ENCODE peak calls at places on chromosomes 13 and 19, in seven cellular contexts. Y is adrenal gland, G is body of pancreas, N is GM12891, L is ovary, K is stomach, V is transverse colon. Z is an unnamed sample.

GRCh38 chr13:45142440-45143345 is 22.4 kb downstream of the GTF2F2 start:
- DNase-seq in V (no peak), G (no peak), Y (no peak), L (no peak), N (no peak), K (no peak), Z (peak; percentile 67)

GRCh38 chr19:56333506-56333905 is 18.9 kb upstream of the ZSCAN5A start:
- DNase-seq in G (peak; percentile 48), N (no peak), K (peak; percentile 51), L (no peak), Y (peak; percentile 30), V (peak; percentile 54), Z (peak; percentile 75)

GRCh38 chr13:85738696-85739320 is 60.4 kb downstream of the SLITRK6 start:
- DNase-seq in K (no peak), N (no peak), Y (no peak), G (no peak), V (no peak), L (no peak), Z (no peak)

GRCh38 chr13:30679483-30680330 is 55.6 kb upstream of the ALOX5AP start:
- DNase-seq in L (no peak), V (no peak), Y (no peak), G (no peak), N (peak; percentile 37), K (no peak), Z (peak; percentile 9)

GRCh38 chr13:113837554-113838355 is 26.1 kb downstream of the GAS6 start:
- DNase-seq in G (peak; percentile 87), N (no peak), V (peak; percentile 84), L (peak; percentile 96), Y (peak; percentile 98), K (peak; percentile 89), Z (peak; percentile 71)

GRCh38 chr13:113917523-113918371 is 53.9 kb upstream of the GAS6 start:
- DNase-seq in Y (no peak), L (no peak), V (no peak), K (peak; percentile 23), N (no peak), G (no peak), Z (no peak)

GRCh38 chr19:46863818-46864629 is 3.2 kb downstream of the ARHGAP35 start:
- DNase-seq in V (no peak), K (peak; percentile 39), G (peak; percentile 51), Y (no peak), L (no peak), N (no peak), Z (no peak)

GRCh38 chr13:75705395-75705794 is 69.3 kb downstream of the LMO7 start:
- DNase-seq in V (no peak), N (no peak), Y (no peak), K (no peak), G (no peak), L (no peak), Z (no peak)

GRCh38 chr13:113585828-113586355 is 1.3 kb downstream of the TFDP1 start:
- DNase-seq in L (no peak), Y (no peak), G (no peak), N (no peak), V (peak; percentile 7), K (peak; percentile 23), Z (peak; percentile 77)

GRCh38 chr19:42435316-42435715 is 7.4 kb downstream of the CXCL17 start:
- DNase-seq in N (no peak), G (no peak), K (no peak), V (no peak), L (no peak), Y (no peak), Z (no peak)

GRCh38 chr13:26219726-26220125 is 2.4 kb downstream of the RNF6 start:
- DNase-seq in Y (no peak), L (no peak), G (no peak), N (no peak), V (no peak), K (no peak), Z (no peak)

GRCh38 chr13:33352023-33352422 is 66.5 kb upstream of the STARD13 start:
- DNase-seq in N (no peak), K (no peak), L (no peak), G (no peak), Y (no peak), V (no peak), Z (no peak)

GRCh38 chr13:65387743-65388347 is 1842.3 kb downstream of the PCDH9 start:
- DNase-seq in Y (no peak), K (no peak), V (no peak), N (no peak), L (no peak), G (no peak), Z (no peak)

GRCh38 chr13:46160474-46161066 is 21.4 kb downstream of the LCP1 start:
- DNase-seq in V (no peak), L (no peak), G (no peak), K (no peak), Y (no peak), N (peak; percentile 38), Z (peak; percentile 79)

GRCh38 chr19:14089412-14089661 is 1.2 kb downstream of the SAMD1 start:
- DNase-seq in G (no peak), L (no peak), K (no peak), N (no peak), Y (no peak), V (no peak), Z (no peak)

GRCh38 chr13:69970521-69970920 is 137.1 kb upstream of the ATXN8OS start:
- DNase-seq in V (no peak), G (no peak), Y (no peak), N (no peak), K (no peak), L (no peak), Z (no peak)

GRCh38 chr19:51904331-51905165 is at the start of gene ZNF649:
- DNase-seq in V (peak; percentile 84), L (peak; percentile 86), Y (peak; percentile 78), K (peak; percentile 81), N (peak; percentile 63), G (peak; percentile 89), Z (peak; percentile 88)

GRCh38 chr19:58544591-58545285 is 874 bp downstream of the TRIM28 start:
- DNase-seq in L (no peak), N (peak; percentile 95), Y (peak; percentile 56), K (no peak), G (no peak), V (no peak), Z (no peak)

GRCh38 chr19:3710265-3710812 is 2.2 kb downstream of the TJP3 start:
- DNase-seq in K (peak; percentile 99), G (peak; percentile 98), N (no peak), L (no peak), Y (peak; percentile 65), V (peak; percentile 97), Z (no peak)

GRCh38 chr19:50509366-50509765 is 1.6 kb downstream of the JOSD2 start:
- DNase-seq in N (no peak), G (no peak), V (no peak), K (no peak), L (no peak), Y (no peak), Z (peak; percentile 38)

GRCh38 chr19:50510121-50510670 is 795 bp downstream of the JOSD2 start:
- DNase-seq in G (no peak), L (no peak), V (no peak), Y (peak; percentile 17), N (no peak), K (no peak), Z (no peak)

GRCh38 chr19:50512112-50512998 is 1.4 kb downstream of the ASPDH start:
- DNase-seq in G (no peak), Y (no peak), L (peak; percentile 61), N (no peak), V (no peak), K (no peak), Z (no peak)

GRCh38 chr19:50510700-50511068 is 307 bp downstream of the JOSD2 start:
- DNase-seq in N (no peak), G (no peak), K (no peak), L (no peak), V (no peak), Y (no peak), Z (no peak)

DNA sequence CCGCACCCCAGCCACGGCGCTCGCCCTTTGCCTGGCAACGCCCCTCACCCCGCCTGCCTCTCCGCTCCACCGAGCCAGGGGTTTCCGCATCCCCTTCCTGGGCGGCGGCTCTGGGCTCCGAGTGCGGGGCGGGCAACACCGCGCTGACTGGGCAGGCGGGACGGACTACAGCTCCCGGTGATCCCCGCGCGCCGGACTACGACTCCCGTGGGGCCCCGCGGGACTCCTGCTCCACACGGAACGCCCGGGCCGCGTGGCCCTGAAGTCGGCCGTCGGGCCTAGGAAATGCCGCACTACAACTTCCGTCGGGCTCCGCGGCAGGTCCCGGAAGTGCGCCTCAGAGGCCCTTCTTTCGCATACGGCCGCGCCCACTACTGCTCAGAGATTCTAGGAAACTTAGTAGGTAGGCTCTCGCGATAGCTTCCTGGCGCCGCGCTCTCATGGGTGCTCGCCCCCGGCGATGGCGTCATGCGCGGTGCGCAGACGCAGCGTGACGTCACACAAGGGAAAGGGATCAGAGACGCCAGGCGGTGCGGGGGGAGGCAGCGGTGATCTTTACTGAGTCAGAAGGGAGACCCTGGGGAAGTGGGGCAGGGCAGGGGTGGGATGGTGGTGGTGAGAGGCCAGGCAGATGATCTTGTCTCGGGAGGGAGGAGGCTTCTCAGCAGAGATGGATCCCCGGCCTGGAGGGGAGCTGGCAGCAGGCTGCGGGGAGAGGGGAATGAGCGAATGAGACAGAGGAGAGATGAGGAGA is at the start of gene JOSD2:
- DNase-seq in Y (peak; percentile 99), K (peak; percentile 98), G (peak; percentile 99), V (peak; percentile 98), N (peak; percentile 99), L (peak; percentile 99), Z (peak; percentile 99)
- TF ChIP-seq POLR2A in Y (peak; percentile 37), K (no peak), G (peak; percentile 60), V (peak; percentile 67), N (no peak), L (peak; percentile 51), Z (peak; percentile 69)

GRCh38 chr19:24074720-24075119 is 12.3 kb upstream of the ZNF254 start:
- DNase-seq in G (no peak), L (no peak), K (no peak), Y (no peak), V (no peak), N (no peak), Z (no peak)
- TF ChIP-seq POLR2A in G (no peak), L (no peak), K (no peak), Y (no peak), V (no peak), N (no peak), Z (no peak)

GRCh38 chr13:52012512-52012836 is 276 bp downstream of the ALG11 start:
- DNase-seq in N (no peak), V (no peak), L (no peak), Y (no peak), G (no peak), K (no peak), Z (no peak)

GRCh38 chr13:52009985-52010384 is 1.3 kb downstream of the ATP7B start:
- DNase-seq in G (no peak), L (no peak), Y (no peak), N (no peak), K (no peak), V (no peak), Z (peak; percentile 34)

GRCh38 chr13:52016296-52016695 is 4.1 kb downstream of the ALG11 start:
- DNase-seq in Y (no peak), K (no peak), L (no peak), V (no peak), G (no peak), N (no peak), Z (no peak)

GRCh38 chr13:52010890-52011689 is at the start of gene ATP7B:
- DNase-seq in L (no peak), G (peak; percentile 24), V (peak; percentile 34), Y (peak; percentile 24), N (peak; percentile 12), K (no peak), Z (peak; percentile 47)

GRCh38 chr13:52011690-52012511 is at the start of gene ALG11:
- DNase-seq in G (peak; percentile 100), L (peak; percentile 99), K (peak; percentile 100), Y (peak; percentile 99), V (peak; percentile 100), N (peak; percentile 94), Z (peak; percentile 99)
- TF ChIP-seq POLR2A in G (peak; percentile 75), L (peak; percentile 28), K (no peak), Y (peak; percentile 56), V (peak; percentile 58), N (peak; percentile 92), Z (peak; percentile 89)

GRCh38 chr13:87778128-87778527 is 107.0 kb downstream of the SLITRK5 start:
- DNase-seq in N (no peak), G (no peak), Y (no peak), V (no peak), L (no peak), K (no peak), Z (no peak)
- TF ChIP-seq POLR2A in N (no peak), G (no peak), Y (no peak), V (no peak), L (no peak), K (no peak), Z (no peak)